ENCODE peak calls at places on chromosomes 3 and 15, in four cellular contexts. One of them, this sample, is unnamed.
A peak's percentile ranks its signal among the peaks of the same experiment; 100 is the strongest.

GRCh38 chr3:141845407-141846049 is 30.9 kb upstream of the ATP1B3 start:
- DNase-seq in cardiac septum: no peak
- DNase-seq in ovary: no peak
- DNase-seq in hepatic stellate cell: no peak
- DNase-seq in this sample: no peak

GRCh38 chr3:129460572-129460971 is 20.5 kb downstream of the IFT122 start:
- DNase-seq in cardiac septum: no peak
- DNase-seq in ovary: no peak
- DNase-seq in hepatic stellate cell: no peak
- DNase-seq in this sample: no peak

GRCh38 chr3:146589899-146590508 is 15.1 kb downstream of the PLSCR5 start:
- DNase-seq in cardiac septum: no peak
- DNase-seq in ovary: no peak
- DNase-seq in hepatic stellate cell: peak; percentile 8
- DNase-seq in this sample: no peak

GRCh38 chr3:113533534-113533892 is 1.2 kb downstream of the SIDT1 start:
- DNase-seq in cardiac septum: no peak
- DNase-seq in ovary: no peak
- DNase-seq in hepatic stellate cell: no peak
- DNase-seq in this sample: no peak

GRCh38 chr15:69056365-69056764 is 41.9 kb downstream of the NOX5 start:
- DNase-seq in cardiac septum: no peak
- DNase-seq in ovary: no peak
- DNase-seq in hepatic stellate cell: no peak
- DNase-seq in this sample: no peak

GRCh38 chr15:90315276-90315982 is 36.7 kb upstream of the ZNF774 start:
- DNase-seq in cardiac septum: peak; percentile 83
- DNase-seq in ovary: peak; percentile 78
- DNase-seq in hepatic stellate cell: peak; percentile 29
- DNase-seq in this sample: peak; percentile 68

GRCh38 chr15:61598655-61599054 is 369.6 kb upstream of the RORA start:
- DNase-seq in cardiac septum: no peak
- DNase-seq in ovary: no peak
- DNase-seq in hepatic stellate cell: no peak
- DNase-seq in this sample: no peak

GRCh38 chr3:4744405-4745239 is 234.6 kb upstream of the BHLHE40 start:
- DNase-seq in cardiac septum: peak; percentile 10
- DNase-seq in ovary: no peak
- DNase-seq in hepatic stellate cell: no peak
- DNase-seq in this sample: no peak

GRCh38 chr15:47184405-47185221 is 532.7 kb upstream of the SEMA6D start:
- DNase-seq in cardiac septum: no peak
- DNase-seq in ovary: peak; percentile 33
- DNase-seq in hepatic stellate cell: peak; percentile 21
- DNase-seq in this sample: peak; percentile 17

GRCh38 chr3:71195492-71195891 is 388.0 kb downstream of the FOXP1 start:
- DNase-seq in cardiac septum: no peak
- DNase-seq in ovary: no peak
- DNase-seq in hepatic stellate cell: no peak
- DNase-seq in this sample: no peak

GRCh38 chr15:92178908-92179307 is 214.8 kb upstream of the ST8SIA2 start:
- DNase-seq in cardiac septum: no peak
- DNase-seq in ovary: no peak
- DNase-seq in hepatic stellate cell: no peak
- DNase-seq in this sample: no peak

GRCh38 chr15:73936588-73937312 is 10.5 kb downstream of the LOXL1 start:
- DNase-seq in cardiac septum: no peak
- DNase-seq in ovary: peak; percentile 52
- DNase-seq in hepatic stellate cell: no peak
- DNase-seq in this sample: no peak

GRCh38 chr3:154967090-154967489 is 113.0 kb upstream of the MME start:
- DNase-seq in cardiac septum: no peak
- DNase-seq in ovary: no peak
- DNase-seq in hepatic stellate cell: no peak
- DNase-seq in this sample: no peak

GRCh38 chr3:134650431-134651346 is at the start of gene KY:
- DNase-seq in cardiac septum: peak; percentile 87
- DNase-seq in ovary: peak; percentile 77
- DNase-seq in hepatic stellate cell: peak; percentile 63
- DNase-seq in this sample: peak; percentile 59

GRCh38 chr3:159711560-159712333 is 276.9 kb upstream of the IL12A start:
- DNase-seq in cardiac septum: peak; percentile 77
- DNase-seq in ovary: no peak
- DNase-seq in hepatic stellate cell: peak; percentile 67
- DNase-seq in this sample: peak; percentile 22

GRCh38 chr15:87873501-87873900 is 383.0 kb downstream of the NTRK3 start:
- DNase-seq in cardiac septum: no peak
- DNase-seq in ovary: no peak
- DNase-seq in hepatic stellate cell: no peak
- DNase-seq in this sample: no peak

GRCh38 chr3:75337226-75337900 is 326.8 kb upstream of the FRG2C start:
- DNase-seq in cardiac septum: no peak
- DNase-seq in ovary: no peak
- DNase-seq in hepatic stellate cell: no peak
- DNase-seq in this sample: no peak

GRCh38 chr3:14371573-14372474 is 30.6 kb upstream of the SLC6A6 start:
- DNase-seq in cardiac septum: peak; percentile 95
- DNase-seq in ovary: no peak
- DNase-seq in hepatic stellate cell: peak; percentile 80
- DNase-seq in this sample: peak; percentile 89

GRCh38 chr3:69282191-69282590 is 103.7 kb downstream of the FRMD4B start:
- DNase-seq in cardiac septum: no peak
- DNase-seq in ovary: no peak
- DNase-seq in hepatic stellate cell: no peak
- DNase-seq in this sample: no peak

GRCh38 chr3:39269528-39269927 is 10.3 kb downstream of the CX3CR1 start:
- DNase-seq in cardiac septum: no peak
- DNase-seq in ovary: no peak
- DNase-seq in hepatic stellate cell: no peak
- DNase-seq in this sample: no peak

GRCh38 chr3:120894285-120894684 is 13.7 kb upstream of the STXBP5L start:
- DNase-seq in cardiac septum: no peak
- DNase-seq in ovary: peak; percentile 32
- DNase-seq in hepatic stellate cell: no peak
- DNase-seq in this sample: no peak

GRCh38 chr15:62739082-62739481 is 303.5 kb upstream of the TPM1 start:
- DNase-seq in cardiac septum: no peak
- DNase-seq in ovary: no peak
- DNase-seq in hepatic stellate cell: peak; percentile 51
- DNase-seq in this sample: no peak

GRCh38 chr15:96234109-96234892 is 96.2 kb upstream of the NR2F2 start:
- DNase-seq in cardiac septum: no peak
- DNase-seq in ovary: peak; percentile 40
- DNase-seq in hepatic stellate cell: no peak
- DNase-seq in this sample: no peak

GRCh38 chr3:137050281-137050680 is 92.5 kb downstream of the IL20RB start:
- DNase-seq in cardiac septum: no peak
- DNase-seq in ovary: no peak
- DNase-seq in hepatic stellate cell: no peak
- DNase-seq in this sample: no peak

GRCh38 chr15:97993310-97993738 is 32.8 kb downstream of the ARRDC4 start:
- DNase-seq in cardiac septum: no peak
- DNase-seq in ovary: no peak
- DNase-seq in hepatic stellate cell: no peak
- DNase-seq in this sample: no peak

GRCh38 chr3:16369885-16370284 is 104.9 kb downstream of the OXNAD1 start:
- DNase-seq in cardiac septum: no peak
- DNase-seq in ovary: no peak
- DNase-seq in hepatic stellate cell: no peak
- DNase-seq in this sample: no peak

GRCh38 chr3:13348671-13349396 is 71.3 kb downstream of the NUP210 start:
- DNase-seq in cardiac septum: no peak
- DNase-seq in ovary: no peak
- DNase-seq in hepatic stellate cell: no peak
- DNase-seq in this sample: no peak

GRCh38 chr3:128727996-128728395 is 2.0 kb downstream of the RAB7A start:
- DNase-seq in cardiac septum: no peak
- DNase-seq in ovary: no peak
- DNase-seq in hepatic stellate cell: no peak
- DNase-seq in this sample: no peak

GRCh38 chr3:60829058-60829457 is 422.2 kb downstream of the FHIT start:
- DNase-seq in cardiac septum: no peak
- DNase-seq in ovary: no peak
- DNase-seq in hepatic stellate cell: no peak
- DNase-seq in this sample: no peak

GRCh38 chr3:13025090-13025489 is 48.1 kb downstream of the IQSEC1 start:
- DNase-seq in cardiac septum: no peak
- DNase-seq in ovary: no peak
- DNase-seq in hepatic stellate cell: peak; percentile 88
- DNase-seq in this sample: peak; percentile 37

GRCh38 chr3:75012791-75013190 is 398.3 kb upstream of the CNTN3 start:
- DNase-seq in cardiac septum: no peak
- DNase-seq in ovary: no peak
- DNase-seq in hepatic stellate cell: no peak
- DNase-seq in this sample: no peak

GRCh38 chr3:44045476-44046275 is 196.0 kb upstream of the TOPAZ1 start:
- DNase-seq in cardiac septum: no peak
- DNase-seq in ovary: no peak
- DNase-seq in hepatic stellate cell: peak; percentile 32
- DNase-seq in this sample: no peak

GRCh38 chr3:11996500-11996899 is 7.7 kb upstream of the SYN2 start:
- DNase-seq in cardiac septum: no peak
- DNase-seq in ovary: no peak
- DNase-seq in hepatic stellate cell: no peak
- DNase-seq in this sample: no peak

GRCh38 chr15:33693166-33693830 is 275.0 kb upstream of the CHRM5 start:
- DNase-seq in cardiac septum: no peak
- DNase-seq in ovary: no peak
- DNase-seq in hepatic stellate cell: no peak
- DNase-seq in this sample: no peak

GRCh38 chr3:135706758-135707375 is 258.7 kb upstream of the PPP2R3A start:
- DNase-seq in cardiac septum: no peak
- DNase-seq in ovary: no peak
- DNase-seq in hepatic stellate cell: no peak
- DNase-seq in this sample: no peak

GRCh38 chr3:59483191-59483590 is 433.4 kb upstream of the CFAP20DC start:
- DNase-seq in cardiac septum: no peak
- DNase-seq in ovary: no peak
- DNase-seq in hepatic stellate cell: no peak
- DNase-seq in this sample: no peak

GRCh38 chr3:69086133-69086722 is 1.5 kb downstream of the ARL6IP5 start:
- DNase-seq in cardiac septum: peak; percentile 92
- DNase-seq in ovary: peak; percentile 87
- DNase-seq in hepatic stellate cell: peak; percentile 32
- DNase-seq in this sample: peak; percentile 88

GRCh38 chr3:12993623-12994356 is 79.4 kb downstream of the IQSEC1 start:
- DNase-seq in cardiac septum: peak; percentile 76
- DNase-seq in ovary: peak; percentile 66
- DNase-seq in hepatic stellate cell: peak; percentile 47
- DNase-seq in this sample: no peak

This sample was measured in left ventricle myocardium inferior.